ENCODE peak calls at places on chromosome 14, in ten cellular contexts. One of them, this sample, is unnamed.

GRCh38 chr14:36173161-36173560 is 3.4 kb downstream of the PTCSC3 start:
- DNase-seq in RWPE1: peak
- DNase-seq in CD8-positive, alpha-beta memory T cell: no peak
- DNase-seq in mammary epithelial cell: no peak
- DNase-seq in caudate nucleus: no peak
- DNase-seq in adrenal gland: no peak
- DNase-seq in CD8-positive, alpha-beta T cell: no peak
- DNase-seq in GM23248: no peak
- DNase-seq in H1: no peak
- DNase-seq in endodermal cell: no peak
- DNase-seq in this sample: no peak

GRCh38 chr14:56172571-56172971 is 54.4 kb downstream of the PELI2 start:
- DNase-seq in RWPE1: peak
- DNase-seq in CD8-positive, alpha-beta memory T cell: no peak
- DNase-seq in mammary epithelial cell: peak
- DNase-seq in caudate nucleus: no peak
- DNase-seq in adrenal gland: no peak
- DNase-seq in CD8-positive, alpha-beta T cell: no peak
- DNase-seq in GM23248: peak
- DNase-seq in H1: no peak
- DNase-seq in endodermal cell: no peak
- DNase-seq in this sample: no peak

GRCh38 chr14:50039734-50040400 is 76.5 kb downstream of the VCPKMT start:
- DNase-seq in RWPE1: peak
- DNase-seq in CD8-positive, alpha-beta memory T cell: no peak
- DNase-seq in mammary epithelial cell: peak
- DNase-seq in caudate nucleus: no peak
- DNase-seq in adrenal gland: peak
- DNase-seq in CD8-positive, alpha-beta T cell: no peak
- DNase-seq in GM23248: peak
- DNase-seq in H1: no peak
- DNase-seq in endodermal cell: no peak
- DNase-seq in this sample: no peak

GRCh38 chr14:75306917-75307699 is 28.5 kb downstream of the FOS start:
- DNase-seq in RWPE1: no peak
- DNase-seq in CD8-positive, alpha-beta memory T cell: no peak
- DNase-seq in mammary epithelial cell: peak
- DNase-seq in caudate nucleus: no peak
- DNase-seq in adrenal gland: no peak
- DNase-seq in CD8-positive, alpha-beta T cell: no peak
- DNase-seq in GM23248: peak
- DNase-seq in H1: no peak
- DNase-seq in endodermal cell: peak
- DNase-seq in this sample: no peak

GRCh38 chr14:90398315-90398811 is 1.5 kb downstream of the CALM1 start:
- DNase-seq in RWPE1: peak
- DNase-seq in CD8-positive, alpha-beta memory T cell: peak
- DNase-seq in mammary epithelial cell: no peak
- DNase-seq in caudate nucleus: no peak
- DNase-seq in adrenal gland: peak
- DNase-seq in CD8-positive, alpha-beta T cell: peak
- DNase-seq in GM23248: peak
- DNase-seq in H1: peak
- DNase-seq in endodermal cell: peak
- DNase-seq in this sample: no peak

GRCh38 chr14:54699087-54699530 is 132.2 kb downstream of the SAMD4A start:
- DNase-seq in RWPE1: no peak
- DNase-seq in CD8-positive, alpha-beta memory T cell: no peak
- DNase-seq in mammary epithelial cell: no peak
- DNase-seq in caudate nucleus: no peak
- DNase-seq in adrenal gland: peak
- DNase-seq in CD8-positive, alpha-beta T cell: no peak
- DNase-seq in GM23248: peak
- DNase-seq in H1: no peak
- DNase-seq in endodermal cell: no peak
- DNase-seq in this sample: no peak

GRCh38 chr14:41986726-41987125 is 380.1 kb downstream of the LRFN5 start:
- DNase-seq in RWPE1: peak
- DNase-seq in CD8-positive, alpha-beta memory T cell: no peak
- DNase-seq in mammary epithelial cell: peak
- DNase-seq in caudate nucleus: no peak
- DNase-seq in adrenal gland: no peak
- DNase-seq in CD8-positive, alpha-beta T cell: no peak
- DNase-seq in GM23248: peak
- DNase-seq in H1: no peak
- DNase-seq in endodermal cell: no peak
- DNase-seq in this sample: no peak

GRCh38 chr14:60229614-60230013 is 19.4 kb upstream of the PPM1A start:
- DNase-seq in RWPE1: no peak
- DNase-seq in CD8-positive, alpha-beta memory T cell: no peak
- DNase-seq in mammary epithelial cell: no peak
- DNase-seq in caudate nucleus: no peak
- DNase-seq in adrenal gland: no peak
- DNase-seq in CD8-positive, alpha-beta T cell: no peak
- DNase-seq in GM23248: no peak
- DNase-seq in H1: no peak
- DNase-seq in endodermal cell: no peak
- DNase-seq in this sample: no peak

GRCh38 chr14:103275000-103275399 is 59.0 kb upstream of the EIF5 start:
- DNase-seq in RWPE1: no peak
- DNase-seq in CD8-positive, alpha-beta memory T cell: no peak
- DNase-seq in mammary epithelial cell: no peak
- DNase-seq in caudate nucleus: no peak
- DNase-seq in adrenal gland: no peak
- DNase-seq in CD8-positive, alpha-beta T cell: no peak
- DNase-seq in GM23248: no peak
- DNase-seq in H1: no peak
- DNase-seq in endodermal cell: no peak
- DNase-seq in this sample: no peak

GRCh38 chr14:37598973-37599526 is 3.6 kb downstream of the TTC6 start:
- DNase-seq in RWPE1: no peak
- DNase-seq in CD8-positive, alpha-beta memory T cell: no peak
- DNase-seq in mammary epithelial cell: no peak
- DNase-seq in caudate nucleus: no peak
- DNase-seq in adrenal gland: no peak
- DNase-seq in CD8-positive, alpha-beta T cell: no peak
- DNase-seq in GM23248: no peak
- DNase-seq in H1: no peak
- DNase-seq in endodermal cell: peak
- DNase-seq in this sample: no peak

GRCh38 chr14:89237923-89238529 is 179.0 kb downstream of the FOXN3 start:
- DNase-seq in RWPE1: no peak
- DNase-seq in CD8-positive, alpha-beta memory T cell: no peak
- DNase-seq in mammary epithelial cell: peak
- DNase-seq in caudate nucleus: no peak
- DNase-seq in adrenal gland: no peak
- DNase-seq in CD8-positive, alpha-beta T cell: no peak
- DNase-seq in GM23248: peak
- DNase-seq in H1: no peak
- DNase-seq in endodermal cell: peak
- DNase-seq in this sample: no peak

DNA sequence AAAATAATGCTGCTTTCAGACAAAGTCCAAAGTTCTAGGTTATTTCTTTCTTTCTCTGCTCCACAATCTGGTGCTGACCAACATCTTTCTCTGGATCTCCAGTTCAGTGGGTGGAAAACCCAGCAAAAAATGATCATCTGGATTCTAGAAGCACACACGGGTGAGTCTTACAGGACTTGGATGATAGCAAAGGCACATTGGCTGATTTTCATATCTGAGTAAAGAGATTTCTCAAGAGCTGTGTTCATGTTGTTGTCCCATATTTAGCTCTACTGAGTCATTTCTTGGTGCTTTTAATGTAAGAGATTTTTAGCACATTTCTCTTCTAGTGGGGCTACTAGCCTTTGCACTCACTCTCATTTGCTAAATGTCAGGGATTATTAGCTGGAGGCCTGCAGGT is 336.7 kb downstream of the GALC start:
- DNase-seq in RWPE1: no peak
- DNase-seq in CD8-positive, alpha-beta memory T cell: no peak
- DNase-seq in mammary epithelial cell: no peak
- DNase-seq in caudate nucleus: no peak
- DNase-seq in adrenal gland: no peak
- DNase-seq in CD8-positive, alpha-beta T cell: no peak
- DNase-seq in GM23248: peak
- DNase-seq in H1: no peak
- DNase-seq in endodermal cell: no peak
- DNase-seq in this sample: no peak
- H3K27ac ChIP-seq in RWPE1: no peak
- H3K27ac ChIP-seq in CD8-positive, alpha-beta memory T cell: no peak
- H3K27ac ChIP-seq in mammary epithelial cell: no peak
- H3K27ac ChIP-seq in caudate nucleus: no peak
- H3K27ac ChIP-seq in adrenal gland: no peak
- H3K27ac ChIP-seq in CD8-positive, alpha-beta T cell: no peak
- H3K27ac ChIP-seq in GM23248: no peak
- H3K27ac ChIP-seq in H1: no peak
- H3K27ac ChIP-seq in endodermal cell: no peak
- H3K27ac ChIP-seq in this sample: no peak

GRCh38 chr14:93269341-93270068 is 62.4 kb downstream of the UBR7 start:
- DNase-seq in RWPE1: no peak
- DNase-seq in CD8-positive, alpha-beta memory T cell: no peak
- DNase-seq in mammary epithelial cell: peak
- DNase-seq in caudate nucleus: peak
- DNase-seq in adrenal gland: peak
- DNase-seq in CD8-positive, alpha-beta T cell: no peak
- DNase-seq in GM23248: peak
- DNase-seq in H1: no peak
- DNase-seq in endodermal cell: no peak
- DNase-seq in this sample: peak

GRCh38 chr14:93268406-93268805 is 61.4 kb downstream of the UBR7 start:
- DNase-seq in RWPE1: no peak
- DNase-seq in CD8-positive, alpha-beta memory T cell: no peak
- DNase-seq in mammary epithelial cell: no peak
- DNase-seq in caudate nucleus: no peak
- DNase-seq in adrenal gland: no peak
- DNase-seq in CD8-positive, alpha-beta T cell: no peak
- DNase-seq in GM23248: no peak
- DNase-seq in H1: no peak
- DNase-seq in endodermal cell: no peak
- DNase-seq in this sample: no peak

GRCh38 chr14:93266127-93266526 is 59.1 kb downstream of the UBR7 start:
- DNase-seq in RWPE1: no peak
- DNase-seq in CD8-positive, alpha-beta memory T cell: no peak
- DNase-seq in mammary epithelial cell: no peak
- DNase-seq in caudate nucleus: no peak
- DNase-seq in adrenal gland: no peak
- DNase-seq in CD8-positive, alpha-beta T cell: no peak
- DNase-seq in GM23248: no peak
- DNase-seq in H1: no peak
- DNase-seq in endodermal cell: no peak
- DNase-seq in this sample: no peak

GRCh38 chr14:93263416-93263815 is 56.4 kb downstream of the UBR7 start:
- DNase-seq in RWPE1: no peak
- DNase-seq in CD8-positive, alpha-beta memory T cell: no peak
- DNase-seq in mammary epithelial cell: peak
- DNase-seq in caudate nucleus: no peak
- DNase-seq in adrenal gland: no peak
- DNase-seq in CD8-positive, alpha-beta T cell: no peak
- DNase-seq in GM23248: peak
- DNase-seq in H1: no peak
- DNase-seq in endodermal cell: no peak
- DNase-seq in this sample: no peak

GRCh38 chr14:93267149-93267711 is 60.2 kb downstream of the UBR7 start:
- DNase-seq in RWPE1: no peak
- DNase-seq in CD8-positive, alpha-beta memory T cell: no peak
- DNase-seq in mammary epithelial cell: no peak
- DNase-seq in caudate nucleus: no peak
- DNase-seq in adrenal gland: peak
- DNase-seq in CD8-positive, alpha-beta T cell: no peak
- DNase-seq in GM23248: no peak
- DNase-seq in H1: no peak
- DNase-seq in endodermal cell: no peak
- DNase-seq in this sample: no peak
- H3K27ac ChIP-seq in RWPE1: no peak
- H3K27ac ChIP-seq in CD8-positive, alpha-beta memory T cell: no peak
- H3K27ac ChIP-seq in mammary epithelial cell: no peak
- H3K27ac ChIP-seq in caudate nucleus: no peak
- H3K27ac ChIP-seq in adrenal gland: no peak
- H3K27ac ChIP-seq in CD8-positive, alpha-beta T cell: no peak
- H3K27ac ChIP-seq in GM23248: no peak
- H3K27ac ChIP-seq in H1: no peak
- H3K27ac ChIP-seq in endodermal cell: no peak
- H3K27ac ChIP-seq in this sample: no peak

GRCh38 chr14:77681196-77682157 is 26.3 kb downstream of the ALKBH1 start:
- DNase-seq in RWPE1: no peak
- DNase-seq in CD8-positive, alpha-beta memory T cell: no peak
- DNase-seq in mammary epithelial cell: peak
- DNase-seq in caudate nucleus: no peak
- DNase-seq in adrenal gland: no peak
- DNase-seq in CD8-positive, alpha-beta T cell: no peak
- DNase-seq in GM23248: peak
- DNase-seq in H1: no peak
- DNase-seq in endodermal cell: no peak
- DNase-seq in this sample: no peak

GRCh38 chr14:77682158-77682553 is 25.7 kb downstream of the ALKBH1 start:
- DNase-seq in RWPE1: peak
- DNase-seq in CD8-positive, alpha-beta memory T cell: no peak
- DNase-seq in mammary epithelial cell: peak
- DNase-seq in caudate nucleus: no peak
- DNase-seq in adrenal gland: no peak
- DNase-seq in CD8-positive, alpha-beta T cell: no peak
- DNase-seq in GM23248: peak
- DNase-seq in H1: no peak
- DNase-seq in endodermal cell: no peak
- DNase-seq in this sample: no peak
- H3K27ac ChIP-seq in RWPE1: no peak
- H3K27ac ChIP-seq in CD8-positive, alpha-beta memory T cell: no peak
- H3K27ac ChIP-seq in mammary epithelial cell: no peak
- H3K27ac ChIP-seq in caudate nucleus: peak
- H3K27ac ChIP-seq in adrenal gland: no peak
- H3K27ac ChIP-seq in CD8-positive, alpha-beta T cell: no peak
- H3K27ac ChIP-seq in GM23248: no peak
- H3K27ac ChIP-seq in H1: no peak
- H3K27ac ChIP-seq in endodermal cell: no peak
- H3K27ac ChIP-seq in this sample: no peak

GRCh38 chr14:71437870-71438269 is 494.4 kb upstream of the RGS6 start:
- DNase-seq in RWPE1: no peak
- DNase-seq in CD8-positive, alpha-beta memory T cell: no peak
- DNase-seq in mammary epithelial cell: no peak
- DNase-seq in caudate nucleus: no peak
- DNase-seq in adrenal gland: no peak
- DNase-seq in CD8-positive, alpha-beta T cell: no peak
- DNase-seq in GM23248: no peak
- DNase-seq in H1: no peak
- DNase-seq in endodermal cell: no peak
- DNase-seq in this sample: no peak
- H3K27ac ChIP-seq in RWPE1: no peak
- H3K27ac ChIP-seq in CD8-positive, alpha-beta memory T cell: no peak
- H3K27ac ChIP-seq in mammary epithelial cell: no peak
- H3K27ac ChIP-seq in caudate nucleus: peak
- H3K27ac ChIP-seq in adrenal gland: no peak
- H3K27ac ChIP-seq in CD8-positive, alpha-beta T cell: no peak
- H3K27ac ChIP-seq in GM23248: peak
- H3K27ac ChIP-seq in H1: no peak
- H3K27ac ChIP-seq in endodermal cell: no peak
- H3K27ac ChIP-seq in this sample: no peak

GRCh38 chr14:104746071-104746545 is 6.8 kb upstream of the SIVA1 start:
- DNase-seq in RWPE1: no peak
- DNase-seq in CD8-positive, alpha-beta memory T cell: no peak
- DNase-seq in mammary epithelial cell: no peak
- DNase-seq in caudate nucleus: no peak
- DNase-seq in adrenal gland: no peak
- DNase-seq in CD8-positive, alpha-beta T cell: no peak
- DNase-seq in GM23248: no peak
- DNase-seq in H1: no peak
- DNase-seq in endodermal cell: no peak
- DNase-seq in this sample: no peak
- H3K27ac ChIP-seq in RWPE1: peak
- H3K27ac ChIP-seq in CD8-positive, alpha-beta memory T cell: no peak
- H3K27ac ChIP-seq in mammary epithelial cell: no peak
- H3K27ac ChIP-seq in caudate nucleus: peak
- H3K27ac ChIP-seq in adrenal gland: peak
- H3K27ac ChIP-seq in CD8-positive, alpha-beta T cell: no peak
- H3K27ac ChIP-seq in GM23248: peak
- H3K27ac ChIP-seq in H1: no peak
- H3K27ac ChIP-seq in endodermal cell: no peak
- H3K27ac ChIP-seq in this sample: peak

This sample was measured in substantia nigra.